ENCODE peak calls at places on chromosomes 4 and X, in ten cellular contexts. G, S, Z, I, U, E, X, T, L and K are unnamed samples.

GRCh38 chrX:124256209-124256608 is 76.3 kb upstream of the TEX13D start:
- DNase-seq in G (peak; percentile 1), S (no peak), Z (no peak), I (no peak), U (no peak), E (no peak), X (no peak), T (peak; percentile 74), L (peak; percentile 22), K (peak; percentile 51)

GRCh38 chr4:12697970-12698369 is 786.2 kb downstream of the RAB28 start:
- DNase-seq in G (no peak), S (no peak), Z (no peak), I (no peak), U (no peak), E (no peak), X (no peak), T (no peak), L (no peak), K (no peak)

GRCh38 chrX:24241822-24242648 is 71.8 kb downstream of the SUPT20HL2 start:
- DNase-seq in G (peak; percentile 53), S (no peak), Z (peak; percentile 60), I (no peak), U (no peak), E (no peak), X (peak; percentile 44), T (peak; percentile 27), L (peak; percentile 19), K (peak; percentile 53)

GRCh38 chr4:105343523-105343931 is 130.3 kb downstream of the PPA2 start:
- DNase-seq in G (peak; percentile 3), S (no peak), Z (no peak), I (no peak), U (no peak), E (no peak), X (no peak), T (no peak), L (no peak), K (peak; percentile 3)

GRCh38 chrX:9316096-9316495 is 148.8 kb upstream of the TBL1X start:
- DNase-seq in G (no peak), S (no peak), Z (no peak), I (no peak), U (no peak), E (no peak), X (no peak), T (no peak), L (no peak), K (no peak)

GRCh38 chr4:113617195-113617594 is 144.3 kb downstream of the CAMK2D start:
- DNase-seq in G (no peak), S (no peak), Z (no peak), I (no peak), U (no peak), E (no peak), X (no peak), T (no peak), L (no peak), K (no peak)

GRCh38 chrX:130120746-130121504 is 10.6 kb upstream of the ELF4 start:
- DNase-seq in G (peak; percentile 80), S (peak; percentile 52), Z (peak; percentile 71), I (no peak), U (peak; percentile 86), E (peak; percentile 83), X (peak; percentile 59), T (peak; percentile 75), L (peak; percentile 76), K (peak; percentile 91)

GRCh38 chrX:29858714-29859113 is 356.6 kb upstream of the MAGEB2 start:
- DNase-seq in G (peak; percentile 13), S (no peak), Z (no peak), I (no peak), U (no peak), E (no peak), X (no peak), T (peak; percentile 66), L (no peak), K (peak; percentile 16)

GRCh38 chr4:41234424-41234823 is 20.1 kb upstream of the APBB2 start:
- DNase-seq in G (no peak), S (no peak), Z (no peak), I (no peak), U (no peak), E (no peak), X (no peak), T (no peak), L (no peak), K (no peak)

GRCh38 chr4:151530783-151531182 is 121.8 kb downstream of the FHIP1A start:
- DNase-seq in G (peak; percentile 44), S (no peak), Z (peak; percentile 12), I (no peak), U (no peak), E (no peak), X (no peak), T (no peak), L (no peak), K (no peak)

GRCh38 chrX:968391-968790 is 244.1 kb downstream of the CRLF2 start:
- DNase-seq in G (no peak), S (no peak), Z (no peak), I (no peak), U (no peak), E (no peak), X (no peak), T (no peak), L (no peak), K (no peak)

GRCh38 chrX:111095974-111096870 is at the start of gene PAK3:
- DNase-seq in G (peak; percentile 60), S (peak; percentile 25), Z (peak; percentile 88), I (peak; percentile 55), U (peak; percentile 77), E (peak; percentile 23), X (peak; percentile 82), T (peak; percentile 91), L (peak; percentile 23), K (peak; percentile 64)
- H3K4me3 ChIP-seq in G (peak within 1 kb of the TSS; percentile 54), S (peak within 1 kb of the TSS; percentile 23), Z (peak within 1 kb of the TSS; percentile 73), I (peak within 1 kb of the TSS; percentile 70), U (peak within 1 kb of the TSS; percentile 51), E (no peak within 1 kb of the TSS), X (peak within 1 kb of the TSS; percentile 54), T (peak within 1 kb of the TSS; percentile 55), L (peak within 1 kb of the TSS; percentile 53), K (peak within 1 kb of the TSS; percentile 65)

GRCh38 chr4:3375688-3376087 is 66.1 kb upstream of the HGFAC start:
- DNase-seq in G (peak; percentile 74), S (no peak), Z (no peak), I (peak; percentile 43), U (no peak), E (no peak), X (no peak), T (peak; percentile 75), L (no peak), K (peak; percentile 42)
- TF ChIP-seq CTCF in G (no peak), S (no peak), Z (no peak), I (no peak), U (no peak), E (no peak), X (no peak), T (no peak), L (no peak), K (no peak)

DNA sequence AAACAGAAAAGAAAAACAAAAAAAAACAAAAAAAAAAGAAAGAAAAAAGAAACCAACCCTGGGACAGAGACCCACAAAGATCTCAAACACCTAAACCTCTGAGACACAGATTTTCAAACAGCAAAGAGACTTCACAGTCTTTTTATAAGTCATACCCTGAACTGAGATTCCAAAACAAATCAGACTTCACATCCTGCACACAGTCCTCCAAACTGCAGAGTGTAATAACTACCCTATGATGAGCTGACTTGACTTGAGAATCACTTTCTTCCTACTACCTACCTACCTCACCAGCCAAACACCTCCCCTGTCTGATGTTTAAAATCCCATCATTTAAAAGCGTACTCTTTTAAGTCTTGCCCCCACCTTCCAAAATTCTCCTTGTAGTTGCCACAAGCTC is 25.2 kb upstream of the GLOD5 start:
- DNase-seq in G (no peak), S (no peak), Z (no peak), I (no peak), U (no peak), E (no peak), X (no peak), T (no peak), L (no peak), K (no peak)
- H3K4me3 ChIP-seq in G (peak overlapping the region; percentile 70), S (no peak overlapping the region), Z (peak overlapping the region; percentile 32), I (no peak overlapping the region), U (no peak overlapping the region), E (no peak overlapping the region), X (no peak overlapping the region), T (no peak overlapping the region), L (peak overlapping the region; percentile 65), K (peak overlapping the region; percentile 60)

DNA sequence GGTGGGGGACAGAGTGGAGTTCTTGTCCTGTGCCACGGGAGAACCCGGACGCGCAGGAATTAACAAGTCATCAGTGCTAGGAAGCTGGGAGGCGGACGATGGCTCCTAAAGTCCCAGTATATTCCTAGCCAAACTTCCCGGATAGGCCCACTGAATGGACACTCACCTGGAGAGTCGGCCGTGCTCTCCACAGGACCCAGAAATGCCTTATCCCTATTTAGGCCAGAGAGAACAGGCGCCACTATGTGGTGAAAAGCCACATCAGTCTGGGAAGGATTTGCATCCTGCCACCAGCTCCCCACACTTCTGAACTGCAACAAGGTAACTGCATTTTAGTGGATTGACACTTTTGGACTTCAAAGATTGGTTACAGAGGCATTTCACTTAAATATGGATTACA is 1.1 kb downstream of the CFAP299 start:
- DNase-seq in G (peak; percentile 53), S (no peak), Z (peak; percentile 63), I (peak; percentile 7), U (no peak), E (no peak), X (peak; percentile 35), T (peak; percentile 44), L (no peak), K (peak; percentile 62)
- TF ChIP-seq CTCF in G (peak; percentile 51), S (no peak), Z (peak; percentile 43), I (peak; percentile 67), U (no peak), E (no peak), X (no peak), T (peak; percentile 46), L (peak; percentile 33), K (peak; percentile 64)

GRCh38 chr4:54439831-54440243 is 210.7 kb downstream of the PDGFRA start:
- DNase-seq in G (peak; percentile 76), S (peak; percentile 26), Z (no peak), I (no peak), U (no peak), E (no peak), X (peak; percentile 18), T (peak; percentile 58), L (peak; percentile 25), K (peak; percentile 75)
- H3K4me3 ChIP-seq in G (peak overlapping the region; percentile 2), S (no peak overlapping the region), Z (no peak overlapping the region), I (no peak overlapping the region), U (peak overlapping the region; percentile 11), E (no peak overlapping the region), X (no peak overlapping the region), T (peak overlapping the region; percentile 14), L (peak overlapping the region; percentile 27), K (peak overlapping the region; percentile 29)